ENCODE peak calls at places on chromosomes 12 and 14, in ten cellular contexts. L is upper lobe of right lung; M is activated CD4-positive, alpha-beta T cell treated with anti-CD3 and anti-CD28 coated beads, Interleukin-2, amount 10 ng/mL, durations not matched to agents 7 days and 5 days; X is heart left ventricle; G is activated CD8-positive, alpha-beta memory T cell treated with anti-CD3 and anti-CD28 coated beads for 1 hour; S is hypothalamus; D is NCI-H460; R is astrocyte of the spinal cord; N is GM23248; P is DMS153. I is an unnamed sample.

GRCh38 chr12:14563051-14563450 is 4.6 kb downstream of the PLBD1 start:
- DNase-seq in L (no peak), M (no peak), X (no peak), G (no peak), S (no peak), D (no peak), R (no peak), N (no peak), P (no peak), I (no peak)

GRCh38 chr14:73886449-73887115 is at the start of gene ZNF410:
- DNase-seq in L (peak), M (peak), X (peak), G (peak), S (peak), D (peak), R (peak), N (peak), P (peak), I (peak)

GRCh38 chr14:97634786-97635185 is 837.6 kb downstream of the VRK1 start:
- DNase-seq in L (no peak), M (peak), X (no peak), G (no peak), S (no peak), D (no peak), R (no peak), N (peak), P (peak), I (peak)

GRCh38 chr14:101817511-101818001 is 56.0 kb downstream of the PPP2R5C start:
- DNase-seq in L (no peak), M (peak), X (no peak), G (no peak), S (no peak), D (no peak), R (no peak), N (no peak), P (no peak), I (no peak)

GRCh38 chr14:51491036-51491545 is 160.6 kb upstream of the FRMD6 start:
- DNase-seq in L (no peak), M (no peak), X (no peak), G (no peak), S (no peak), D (no peak), R (no peak), N (no peak), P (no peak), I (no peak)

GRCh38 chr12:116365114-116365513 is 87.6 kb upstream of the MED13L start:
- DNase-seq in L (no peak), M (no peak), X (no peak), G (no peak), S (no peak), D (no peak), R (no peak), N (no peak), P (no peak), I (no peak)

GRCh38 chr12:17028348-17028747 is 422.4 kb upstream of the LMO3 start:
- DNase-seq in L (no peak), M (no peak), X (no peak), G (no peak), S (no peak), D (no peak), R (no peak), N (no peak), P (no peak), I (no peak)

GRCh38 chr12:4006743-4007142 is 133.5 kb upstream of the PARP11 start:
- DNase-seq in L (no peak), M (no peak), X (no peak), G (no peak), S (no peak), D (no peak), R (no peak), N (no peak), P (no peak), I (no peak)

GRCh38 chr12:83031301-83031700 is 344.6 kb downstream of the TMTC2 start:
- DNase-seq in L (no peak), M (no peak), X (no peak), G (no peak), S (no peak), D (no peak), R (no peak), N (no peak), P (no peak), I (no peak)

GRCh38 chr12:132171968-132172521 is 27.8 kb downstream of the NOC4L start:
- DNase-seq in L (peak), M (no peak), X (no peak), G (no peak), S (no peak), D (no peak), R (no peak), N (no peak), P (no peak), I (no peak)